ENCODE peak calls at places on chromosomes 6 and 20, in eight cellular contexts. E, P, Y, R, M, F, X and T are unnamed samples. For H3K36me3, the result is how much of the 10 kb centered on the place peaks cover.

GRCh38 chr20:3990741-3991140 is 24.6 kb downstream of the RNF24 start:
- DNase-seq in P (no peak), M (no peak), Y (no peak), R (no peak), F (no peak), X (no peak), E (no peak), T (no peak)

GRCh38 chr6:39342692-39343460 is 20.4 kb upstream of the KCNK16 start:
- DNase-seq in R (no peak), X (no peak), M (no peak), P (no peak), E (peak), F (no peak), Y (no peak), T (no peak)

GRCh38 chr6:165852676-165853075 is 189.6 kb upstream of the PDE10A start:
- DNase-seq in M (no peak), R (no peak), Y (peak), F (no peak), E (no peak), X (no peak), P (no peak), T (no peak)

GRCh38 chr20:9520096-9520495 is 5.7 kb downstream of the LAMP5 start:
- DNase-seq in P (no peak), Y (peak), X (no peak), M (no peak), E (no peak), F (no peak), R (no peak), T (no peak)

GRCh38 chr6:134041093-134041492 is 11.3 kb downstream of the SLC2A12 start:
- DNase-seq in F (no peak), X (peak), E (no peak), R (no peak), P (no peak), Y (no peak), M (no peak), T (no peak)

GRCh38 chr20:32585011-32585518 is at the start of gene NOL4L:
- DNase-seq in X (no peak), P (no peak), R (no peak), E (no peak), F (no peak), Y (no peak), M (no peak), T (no peak)

GRCh38 chr20:13995086-13995665 is at the start of gene MACROD2:
- DNase-seq in M (peak), P (peak), F (peak), Y (no peak), X (peak), R (peak), E (peak), T (peak)

GRCh38 chr6:161152904-161153662 is 120.8 kb downstream of the AGPAT4 start:
- DNase-seq in X (no peak), M (no peak), F (no peak), P (no peak), R (no peak), E (no peak), Y (no peak), T (peak)

GRCh38 chr6:167015302-167015701 is 16.1 kb downstream of the CEP43 start:
- DNase-seq in Y (no peak), R (no peak), E (no peak), P (no peak), M (no peak), X (no peak), F (no peak), T (no peak)

GRCh38 chr6:163459536-163459935 is 45.0 kb downstream of the QKI start:
- DNase-seq in R (no peak), Y (no peak), F (no peak), P (no peak), M (no peak), X (no peak), E (no peak), T (no peak)

GRCh38 chr6:113564401-113565161 is 292.6 kb upstream of the MARCKS start:
- DNase-seq in R (peak), Y (peak), E (peak), X (peak), M (peak), F (peak), P (peak), T (peak)

GRCh38 chr6:5610640-5611039 is 349.3 kb downstream of the FARS2 start:
- DNase-seq in P (no peak), F (no peak), Y (peak), M (no peak), R (no peak), E (no peak), X (no peak), T (no peak)

GRCh38 chr20:60804918-60805631 is 447.0 kb upstream of the CDH4 start:
- DNase-seq in R (no peak), M (no peak), Y (no peak), X (no peak), E (no peak), F (no peak), P (no peak), T (no peak)

GRCh38 chr6:41200296-41200900 is 551 bp downstream of the TREML2 start:
- DNase-seq in E (no peak), M (no peak), R (no peak), P (no peak), X (no peak), Y (peak), F (no peak), T (no peak)

GRCh38 chr6:77468939-77469338 is 5.6 kb upstream of the HTR1B start:
- DNase-seq in Y (no peak), E (no peak), M (no peak), F (no peak), P (no peak), R (no peak), X (no peak), T (no peak)

GRCh38 chr6:102402635-102403329 is 1009.3 kb downstream of the GRIK2 start:
- DNase-seq in E (no peak), F (no peak), X (no peak), M (no peak), R (no peak), P (no peak), Y (no peak), T (no peak)

GRCh38 chr20:25117961-25118360 is 36.0 kb upstream of the VSX1 start:
- DNase-seq in Y (peak), R (no peak), F (no peak), E (no peak), X (no peak), P (no peak), M (no peak), T (no peak)

GRCh38 chr6:88989215-88989614 is 25.8 kb upstream of the RNGTT start:
- DNase-seq in F (peak), P (no peak), M (no peak), Y (no peak), E (peak), X (no peak), R (no peak), T (no peak)

GRCh38 chr6:22754111-22754510 is 184.7 kb downstream of the HDGFL1 start:
- DNase-seq in E (no peak), X (no peak), P (no peak), F (no peak), M (no peak), R (no peak), Y (no peak), T (no peak)

GRCh38 chr6:28134015-28134414 is 7.7 kb upstream of the ZKSCAN8 start:
- DNase-seq in E (no peak), Y (no peak), F (no peak), R (no peak), M (no peak), X (no peak), P (no peak), T (no peak)

GRCh38 chr20:19129976-19130612 is 82.3 kb upstream of the SLC24A3 start:
- DNase-seq in P (no peak), R (peak), X (no peak), F (no peak), Y (peak), E (no peak), M (no peak), T (no peak)

GRCh38 chr6:107735906-107736635 is 88.0 kb downstream of the SCML4 start:
- DNase-seq in P (no peak), Y (peak), R (no peak), E (no peak), M (no peak), X (no peak), F (no peak), T (no peak)

GRCh38 chr20:9480066-9480465 is 34.3 kb upstream of the LAMP5 start:
- DNase-seq in E (no peak), F (no peak), P (no peak), Y (no peak), M (no peak), X (no peak), R (no peak), T (no peak)

GRCh38 chr6:126253421-126253820 is 86.5 kb upstream of the CENPW start:
- DNase-seq in F (no peak), P (no peak), R (no peak), E (no peak), Y (no peak), M (no peak), X (no peak), T (no peak)

GRCh38 chr6:22236626-22237414 is 60.0 kb downstream of the PRL start:
- DNase-seq in F (no peak), M (no peak), E (no peak), Y (no peak), X (no peak), R (no peak), P (no peak), T (no peak)

GRCh38 chr6:69816017-69816416 is 19.2 kb upstream of the LMBRD1 start:
- DNase-seq in M (no peak), Y (no peak), R (no peak), E (no peak), P (no peak), X (no peak), F (no peak), T (no peak)

GRCh38 chr6:119501798-119502483 is 152.4 kb upstream of the MAN1A1 start:
- DNase-seq in Y (no peak), P (no peak), E (no peak), F (no peak), M (no peak), R (no peak), X (no peak), T (no peak)

GRCh38 chr20:14259691-14260090 is 77.7 kb downstream of the FLRT3 start:
- DNase-seq in M (no peak), R (no peak), F (no peak), P (no peak), X (no peak), E (no peak), Y (no peak), T (no peak)

GRCh38 chr20:23049201-23049932 is at the start of gene THBD:
- DNase-seq in Y (peak), X (peak), P (no peak), F (peak), R (peak), M (peak), E (peak), T (peak)
- TF ChIP-seq POLR2A in Y (peak), X (peak), P (no peak), F (no peak), R (peak), M (peak), E (peak), T (peak)

GRCh38 chr6:159762681-159763293 is 942 bp downstream of the ACAT2 start:
- DNase-seq in R (no peak), E (peak), F (peak), P (no peak), X (no peak), M (no peak), Y (no peak), T (peak)
- H3K36me3 ChIP-seq in R (under half), E (under half), F (under half), P (half or more), X (under half), M (under half), Y (under half), T (under half)

GRCh38 chr6:131952886-131953509 is 1.8 kb upstream of the CCN2 start:
- DNase-seq in E (no peak), X (no peak), R (no peak), M (no peak), F (no peak), Y (no peak), P (no peak), T (no peak)
- H3K4me3 ChIP-seq in E (no peak), X (no peak), R (no peak), M (no peak), F (no peak), Y (no peak), P (no peak), T (no peak)

GRCh38 chr6:87259791-87260190 is 62.6 kb upstream of the SMIM8 start:
- DNase-seq in F (no peak), P (no peak), Y (no peak), X (no peak), R (no peak), E (no peak), M (no peak), T (no peak)

GRCh38 chr6:87261534-87261933 is 60.9 kb upstream of the SMIM8 start:
- DNase-seq in X (no peak), Y (no peak), P (no peak), E (no peak), M (no peak), F (no peak), R (no peak), T (no peak)

DNA sequence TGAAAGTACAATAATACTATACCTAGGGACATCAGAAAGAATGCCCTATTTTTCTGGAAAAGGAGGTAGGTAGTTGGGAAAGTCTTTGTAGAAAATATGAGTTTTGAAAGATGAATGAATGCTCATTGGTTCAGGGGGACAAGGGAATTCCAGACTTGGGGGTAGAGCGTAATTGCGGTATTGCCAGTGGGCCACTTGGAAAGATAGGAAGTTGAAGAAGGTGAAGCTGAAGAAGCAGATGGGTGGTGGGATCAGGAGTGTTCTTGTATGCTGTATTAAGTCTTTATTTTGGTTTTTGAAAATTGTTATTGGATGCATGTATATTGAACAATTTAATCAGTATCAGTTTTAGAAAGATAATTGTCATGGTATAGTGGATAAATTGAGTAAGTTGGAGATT is 57.9 kb upstream of the SMIM8 start:
- DNase-seq in R (no peak), M (no peak), Y (no peak), E (no peak), F (no peak), X (no peak), P (no peak), T (no peak)
- TF ChIP-seq POLR2A in R (no peak), M (no peak), Y (no peak), E (no peak), F (no peak), X (no peak), P (no peak), T (no peak)

GRCh38 chr6:111899531-111899930 is 26.3 kb upstream of the FYN start:
- DNase-seq in X (no peak), R (no peak), E (no peak), P (no peak), M (no peak), F (no peak), Y (no peak), T (no peak)
- H3K36me3 ChIP-seq in X (under half), R (under half), E (under half), P (under half), M (under half), F (under half), Y (under half), T (under half)

GRCh38 chr20:310645-311044 is 13.3 kb downstream of the ZCCHC3 start:
- DNase-seq in E (no peak), P (no peak), R (no peak), M (no peak), Y (no peak), X (no peak), F (no peak), T (no peak)
- H3K4me3 ChIP-seq in E (no peak), P (no peak), R (peak), M (peak), Y (peak), X (peak), F (no peak), T (no peak)

DNA sequence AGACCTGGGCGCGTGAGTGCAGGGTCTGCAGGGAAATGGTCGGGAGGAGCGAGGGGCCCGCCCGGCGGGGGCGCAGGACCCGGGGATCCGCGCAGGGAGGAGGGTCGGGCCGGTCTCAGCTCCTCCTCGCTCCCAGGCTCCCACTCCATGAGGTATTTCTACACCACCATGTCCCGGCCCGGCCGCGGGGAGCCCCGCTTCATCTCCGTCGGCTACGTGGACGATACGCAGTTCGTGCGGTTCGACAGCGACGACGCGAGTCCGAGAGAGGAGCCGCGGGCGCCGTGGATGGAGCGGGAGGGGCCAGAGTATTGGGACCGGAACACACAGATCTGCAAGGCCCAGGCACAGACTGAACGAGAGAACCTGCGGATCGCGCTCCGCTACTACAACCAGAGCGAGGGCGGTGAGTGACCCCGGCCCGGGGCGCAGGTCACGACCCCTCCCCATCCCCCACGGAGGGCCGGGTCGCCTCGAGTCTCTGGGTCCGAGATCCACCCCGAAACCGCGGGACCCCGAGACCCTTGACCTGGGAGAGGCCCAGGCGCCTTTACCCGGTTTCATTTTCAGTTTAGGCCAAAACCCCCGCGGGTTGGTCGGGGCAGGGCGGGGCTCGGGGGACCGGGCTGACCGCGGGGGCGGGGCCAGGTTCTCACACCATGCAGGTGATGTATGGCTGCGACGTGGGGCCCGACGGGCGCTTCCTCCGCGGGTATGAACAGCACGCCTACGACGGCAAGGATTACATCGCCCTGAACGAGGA is 54.3 kb upstream of the HLA-A start:
- DNase-seq in R (peak), F (peak), M (peak), E (peak), X (peak), P (no peak), Y (no peak), T (peak)
- TF ChIP-seq POLR2A in R (peak), F (peak), M (no peak), E (peak), X (no peak), P (no peak), Y (no peak), T (peak)

DNA sequence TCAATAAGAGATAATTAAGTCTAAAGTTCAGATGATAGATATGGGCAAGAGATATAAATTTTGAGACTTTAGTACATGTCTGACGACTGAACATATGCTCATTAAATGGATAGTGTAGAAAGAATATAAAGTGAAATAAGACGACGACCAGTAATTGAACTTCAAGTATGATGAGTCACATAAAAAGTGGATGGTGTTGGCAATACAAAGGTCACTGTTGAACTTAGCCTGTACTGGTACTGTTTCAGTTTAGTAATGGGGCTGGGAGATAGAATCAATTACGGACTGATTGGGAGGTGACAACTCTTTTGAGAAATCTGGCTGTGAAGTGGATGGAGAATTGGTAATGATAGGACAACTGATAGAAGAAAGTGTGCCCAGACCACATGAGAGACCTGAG is 68.1 kb downstream of the IBTK start:
- DNase-seq in P (no peak), F (no peak), R (no peak), X (no peak), Y (no peak), E (no peak), M (no peak), T (no peak)
- H3K36me3 ChIP-seq in P (half or more), F (under half), R (under half), X (under half), Y (under half), E (under half), M (under half), T (under half)

DNA sequence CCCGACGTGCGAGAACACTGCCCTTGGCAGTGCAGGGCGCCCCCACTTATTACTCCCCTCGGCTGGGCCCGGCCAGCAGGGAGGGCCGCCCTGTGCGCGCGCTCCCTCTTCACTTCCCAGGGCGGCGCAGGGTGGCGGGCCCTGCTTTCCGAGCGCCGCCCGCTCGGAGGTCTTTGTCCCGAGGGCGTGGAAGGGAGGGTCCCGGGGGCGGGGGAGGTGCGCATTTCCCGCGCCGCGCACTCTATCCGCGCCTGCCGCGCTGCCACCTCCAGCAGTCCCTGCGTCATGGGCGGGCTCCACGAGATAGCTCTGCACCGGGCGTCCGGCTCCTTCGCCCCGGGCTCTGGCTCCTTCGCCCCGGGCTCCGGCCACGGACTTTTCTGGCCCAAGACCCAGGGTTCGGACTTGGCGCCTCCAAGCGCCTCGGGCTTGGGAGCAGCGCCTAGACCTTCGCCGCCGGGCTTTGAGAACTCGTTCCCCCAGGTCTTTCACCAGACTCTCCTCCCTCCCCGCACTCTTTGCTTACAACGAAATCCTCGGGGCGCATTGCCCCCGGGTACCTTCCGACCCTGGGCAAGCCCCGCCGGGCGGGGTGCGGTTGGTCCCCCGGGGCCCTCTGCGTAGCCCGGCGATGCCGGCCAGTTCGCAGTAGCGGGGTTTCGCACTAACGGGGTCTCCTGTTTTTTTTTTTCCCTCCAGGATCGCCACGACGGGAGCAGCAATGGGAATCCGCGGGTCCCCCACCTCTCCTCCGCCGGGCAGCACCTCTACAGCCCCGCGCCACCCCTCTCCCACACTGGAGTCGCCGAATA is 1.6 kb downstream of the TFAP2C start:
- DNase-seq in Y (no peak), M (no peak), R (no peak), E (no peak), P (no peak), X (no peak), F (no peak), T (no peak)
- H3K4me3 ChIP-seq in Y (peak), M (peak), R (peak), E (no peak), P (peak), X (no peak), F (peak), T (no peak)

GRCh38 chr6:157221049-157221816 is 102.1 kb downstream of the TMEM242 start:
- DNase-seq in P (no peak), E (peak), R (peak), F (peak), X (peak), Y (no peak), M (peak), T (peak)
- TF ChIP-seq POLR2A in P (no peak), E (no peak), R (peak), F (no peak), X (no peak), Y (no peak), M (no peak), T (no peak)